ENCODE peak calls at places on chromosome 5, in five cellular contexts. U, B, F, L and G are unnamed samples.

GRCh38 chr5:92687793-92688467 is 893.1 kb downstream of the NR2F1-AS1 start:
- DNase-seq in L (no peak), F (peak), U (peak), B (no peak), G (no peak)

GRCh38 chr5:159928122-159928960 is 12.1 kb downstream of the ADRA1B start:
- DNase-seq in U (peak), F (no peak), L (no peak), B (peak), G (no peak)

GRCh38 chr5:1669276-1670155 is 130.1 kb downstream of the MRPL36 start:
- DNase-seq in B (no peak), L (no peak), F (peak), U (no peak), G (no peak)

GRCh38 chr5:59673438-59674058 is 220.0 kb downstream of the PDE4D start:
- DNase-seq in B (no peak), U (peak), F (peak), L (no peak), G (peak)

GRCh38 chr5:113059232-113059805 is 82.7 kb downstream of the DCP2 start:
- DNase-seq in B (peak), U (peak), L (no peak), F (no peak), G (no peak)

GRCh38 chr5:102798103-102798502 is 43.0 kb downstream of the PAM start:
- DNase-seq in U (no peak), L (no peak), F (no peak), B (no peak), G (no peak)

GRCh38 chr5:101561018-101561417 is 657.9 kb upstream of the ST8SIA4 start:
- DNase-seq in F (no peak), U (no peak), L (no peak), B (no peak), G (peak)

GRCh38 chr5:37725185-37725584 is 114.7 kb downstream of the GDNF start:
- DNase-seq in B (no peak), U (no peak), L (no peak), F (no peak), G (no peak)

GRCh38 chr5:989961-990530 is 18.6 kb upstream of the NKD2 start:
- DNase-seq in F (peak), U (peak), L (no peak), B (peak), G (no peak)

GRCh38 chr5:172163346-172163745 is 24.7 kb downstream of the STK10 start:
- DNase-seq in U (peak), B (peak), L (no peak), F (peak), G (no peak)

GRCh38 chr5:173330151-173330855 is 2.1 kb upstream of the STC2 start:
- DNase-seq in F (peak), B (no peak), L (no peak), U (no peak), G (peak)

GRCh38 chr5:102815560-102816324 is 60.6 kb downstream of the PAM start:
- DNase-seq in U (peak), B (no peak), L (no peak), F (no peak), G (no peak)

GRCh38 chr5:133788121-133788520 is 175.8 kb upstream of the FSTL4 start:
- DNase-seq in F (no peak), B (no peak), U (no peak), L (no peak), G (no peak)

GRCh38 chr5:168714046-168714445 is 134.9 kb upstream of the PANK3 start:
- DNase-seq in F (no peak), B (no peak), U (peak), L (no peak), G (no peak)

GRCh38 chr5:317086-317811 is 4.3 kb upstream of the AHRR start:
- DNase-seq in U (peak), B (no peak), F (peak), L (no peak), G (peak)

GRCh38 chr5:55234171-55234700 is 828 bp upstream of the CCNO start:
- DNase-seq in U (no peak), F (peak), B (peak), L (peak), G (no peak)

GRCh38 chr5:167918492-167919267 is 372.8 kb upstream of the WWC1 start:
- DNase-seq in F (peak), L (no peak), U (no peak), B (no peak), G (no peak)

GRCh38 chr5:59582746-59583145 is 310.8 kb downstream of the PDE4D start:
- DNase-seq in U (no peak), F (no peak), L (no peak), B (no peak), G (no peak)

GRCh38 chr5:171582849-171583248 is 163.4 kb downstream of the FGF18 start:
- DNase-seq in U (no peak), B (no peak), L (no peak), F (no peak), G (peak)

GRCh38 chr5:132495672-132496630 is 5.4 kb upstream of the IRF1 start:
- DNase-seq in L (peak), F (peak), U (peak), B (peak), G (no peak)

GRCh38 chr5:154117930-154118329 is 72.6 kb upstream of the GALNT10 start:
- DNase-seq in U (no peak), F (no peak), L (no peak), B (no peak), G (no peak)

GRCh38 chr5:154118385-154118784 is 72.1 kb upstream of the GALNT10 start:
- DNase-seq in L (no peak), B (no peak), F (no peak), U (no peak), G (no peak)

GRCh38 chr5:154115314-154115713 is 75.2 kb upstream of the GALNT10 start:
- DNase-seq in B (no peak), F (no peak), U (no peak), L (no peak), G (no peak)

GRCh38 chr5:154117050-154117449 is 73.5 kb upstream of the GALNT10 start:
- DNase-seq in B (no peak), F (no peak), L (no peak), U (no peak), G (no peak)

GRCh38 chr5:154118832-154119442 is 71.6 kb upstream of the GALNT10 start:
- DNase-seq in F (no peak), B (no peak), L (no peak), U (no peak), G (peak)
- TF ChIP-seq CTCF in F (no peak), B (no peak), L (no peak), U (no peak), G (peak)

DNA sequence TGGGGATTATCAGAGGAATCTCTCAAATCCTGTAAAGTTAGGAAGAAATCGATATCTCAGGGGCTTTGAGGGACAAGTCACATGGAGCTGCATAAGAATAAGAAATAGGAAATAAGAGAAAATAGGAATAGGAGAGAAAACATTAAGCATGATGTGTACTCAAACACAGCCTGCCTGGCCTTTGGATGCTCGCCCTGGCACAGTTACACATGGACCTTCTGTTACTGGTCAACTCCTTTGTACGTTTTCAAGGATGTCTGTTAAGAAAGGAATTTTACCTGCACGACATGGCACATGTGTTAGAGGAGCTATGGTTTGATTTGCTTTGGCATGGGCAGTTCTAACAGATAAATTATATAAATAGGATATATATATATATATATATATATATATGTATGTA is 321.2 kb downstream of the CDH12 start:
- DNase-seq in U (no peak), L (no peak), B (no peak), F (no peak), G (no peak)
- H3K4me3 ChIP-seq in U (no peak), L (no peak), B (no peak), F (no peak), G (no peak)

DNA sequence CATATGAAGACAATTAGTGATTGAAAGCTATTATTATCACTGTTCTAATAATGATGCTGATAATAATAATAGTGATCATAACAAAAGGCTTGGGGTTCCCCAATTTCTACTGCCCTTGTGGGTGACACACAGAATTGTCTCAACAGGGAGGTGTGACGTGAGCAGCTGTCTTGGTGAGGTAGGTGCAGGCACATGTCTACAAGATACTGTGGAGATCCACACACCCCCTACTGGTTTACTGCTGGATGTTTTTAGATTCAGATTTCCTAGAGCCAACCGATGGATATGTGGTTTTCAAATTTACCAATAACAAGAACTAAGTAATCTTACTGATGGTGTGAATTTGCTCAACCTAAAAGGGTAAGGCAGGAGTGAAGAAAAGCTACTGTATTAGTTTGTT is 139.0 kb downstream of the TARS1 start:
- DNase-seq in U (no peak), F (no peak), B (no peak), L (no peak), G (no peak)
- TF ChIP-seq CTCF in U (no peak), F (no peak), B (no peak), L (no peak), G (no peak)

GRCh38 chr5:95809414-95809960 is 13.0 kb downstream of the GLRX start:
- DNase-seq in U (peak), L (no peak), B (no peak), F (no peak), G (no peak)
- H3K4me3 ChIP-seq in U (no peak), L (no peak), B (peak), F (no peak), G (no peak)

GRCh38 chr5:71569748-71570509 is 17.2 kb upstream of the MCCC2 start:
- DNase-seq in U (no peak), L (no peak), F (no peak), B (no peak), G (no peak)

GRCh38 chr5:71576241-71576640 is 10.9 kb upstream of the MCCC2 start:
- DNase-seq in U (no peak), L (no peak), B (no peak), F (no peak), G (no peak)

DNA sequence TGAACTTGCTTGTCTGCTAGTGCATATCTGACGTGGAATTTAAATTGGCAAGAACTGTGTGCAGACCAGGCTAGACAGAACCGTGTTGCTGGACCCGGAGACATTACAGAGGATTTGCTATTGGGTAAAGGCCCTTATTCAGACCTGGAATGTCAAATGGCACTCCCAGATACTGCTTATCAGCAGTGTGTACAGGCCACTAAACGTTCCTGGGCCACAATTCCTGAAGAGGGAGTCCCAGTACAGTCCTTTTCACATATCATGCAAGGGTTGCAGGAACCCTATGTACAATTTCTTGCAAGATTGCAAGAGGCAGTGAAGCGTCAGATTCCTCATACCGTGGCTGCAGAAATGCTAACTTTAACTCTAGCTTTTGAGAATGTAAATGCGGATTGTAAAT is 13.5 kb upstream of the MCCC2 start:
- DNase-seq in F (peak), B (no peak), U (peak), L (no peak), G (no peak)
- TF ChIP-seq CTCF in F (no peak), B (peak), U (no peak), L (no peak), G (peak)

GRCh38 chr5:81187885-81188284 is 45.2 kb upstream of the CKMT2 start:
- DNase-seq in B (peak), F (peak), L (no peak), U (no peak), G (no peak)

GRCh38 chr5:81192351-81192750 is 40.8 kb upstream of the CKMT2 start:
- DNase-seq in F (no peak), L (no peak), B (no peak), U (no peak), G (no peak)

GRCh38 chr5:81189875-81190467 is 43.2 kb upstream of the CKMT2 start:
- DNase-seq in L (no peak), U (no peak), B (no peak), F (peak), G (no peak)

GRCh38 chr5:81191726-81192125 is 41.4 kb upstream of the CKMT2 start:
- DNase-seq in B (no peak), L (no peak), U (no peak), F (no peak), G (no peak)

GRCh38 chr5:81188962-81189361 is 44.2 kb upstream of the CKMT2 start:
- DNase-seq in U (no peak), L (no peak), B (no peak), F (no peak), G (no peak)
- H3K4me3 ChIP-seq in U (no peak), L (no peak), B (no peak), F (no peak), G (no peak)